ENCODE peak calls at places on chromosomes 13 and 19, in seven cellular contexts. One of them, this sample, is unnamed.
A peak's percentile ranks its signal among the peaks of the same experiment; 100 is the strongest.

GRCh38 chr19:23771761-23772667 is 13.3 kb upstream of the ZNF681 start:
- DNase-seq in caudate nucleus: no peak
- DNase-seq in epithelial cell of prostate: no peak
- DNase-seq in CD4-positive, alpha-beta memory T cell: no peak
- DNase-seq in sigmoid colon: no peak
- DNase-seq in H9: no peak
- DNase-seq in GM23248: no peak
- DNase-seq in this sample: no peak

GRCh38 chr19:18975864-18976263 is 34.8 kb upstream of the HOMER3 start:
- DNase-seq in caudate nucleus: no peak
- DNase-seq in epithelial cell of prostate: no peak
- DNase-seq in CD4-positive, alpha-beta memory T cell: no peak
- DNase-seq in sigmoid colon: no peak
- DNase-seq in H9: no peak
- DNase-seq in GM23248: no peak
- DNase-seq in this sample: no peak

GRCh38 chr13:98118865-98119264 is 24.0 kb upstream of the FARP1 start:
- DNase-seq in caudate nucleus: no peak
- DNase-seq in epithelial cell of prostate: no peak
- DNase-seq in CD4-positive, alpha-beta memory T cell: no peak
- DNase-seq in sigmoid colon: no peak
- DNase-seq in H9: no peak
- DNase-seq in GM23248: no peak
- DNase-seq in this sample: no peak

GRCh38 chr13:106133025-106133424 is 402.4 kb downstream of the EFNB2 start:
- DNase-seq in caudate nucleus: no peak
- DNase-seq in epithelial cell of prostate: no peak
- DNase-seq in CD4-positive, alpha-beta memory T cell: no peak
- DNase-seq in sigmoid colon: no peak
- DNase-seq in H9: no peak
- DNase-seq in GM23248: peak; percentile 78
- DNase-seq in this sample: no peak

GRCh38 chr19:33740811-33741396 is 55.8 kb upstream of the KCTD15 start:
- DNase-seq in caudate nucleus: no peak
- DNase-seq in epithelial cell of prostate: no peak
- DNase-seq in CD4-positive, alpha-beta memory T cell: no peak
- DNase-seq in sigmoid colon: no peak
- DNase-seq in H9: peak; percentile 69
- DNase-seq in GM23248: peak; percentile 47
- DNase-seq in this sample: peak; percentile 14

GRCh38 chr19:42360787-42361544 is 29.1 kb downstream of the CNFN start:
- DNase-seq in caudate nucleus: no peak
- DNase-seq in epithelial cell of prostate: no peak
- DNase-seq in CD4-positive, alpha-beta memory T cell: no peak
- DNase-seq in sigmoid colon: no peak
- DNase-seq in H9: peak; percentile 85
- DNase-seq in GM23248: no peak
- DNase-seq in this sample: no peak

GRCh38 chr13:93951153-93951552 is 528.3 kb downstream of the DCT start:
- DNase-seq in caudate nucleus: no peak
- DNase-seq in epithelial cell of prostate: no peak
- DNase-seq in CD4-positive, alpha-beta memory T cell: no peak
- DNase-seq in sigmoid colon: no peak
- DNase-seq in H9: no peak
- DNase-seq in GM23248: peak; percentile 46
- DNase-seq in this sample: no peak

GRCh38 chr19:57927587-57927986 is 7.6 kb downstream of the ZNF418 start:
- DNase-seq in caudate nucleus: no peak
- DNase-seq in epithelial cell of prostate: no peak
- DNase-seq in CD4-positive, alpha-beta memory T cell: no peak
- DNase-seq in sigmoid colon: no peak
- DNase-seq in H9: no peak
- DNase-seq in GM23248: no peak
- DNase-seq in this sample: no peak

GRCh38 chr13:59103004-59103768 is 1060.5 kb downstream of the DIAPH3 start:
- DNase-seq in caudate nucleus: no peak
- DNase-seq in epithelial cell of prostate: no peak
- DNase-seq in CD4-positive, alpha-beta memory T cell: no peak
- DNase-seq in sigmoid colon: no peak
- DNase-seq in H9: no peak
- DNase-seq in GM23248: no peak
- DNase-seq in this sample: no peak

GRCh38 chr13:106533101-106533939 is 2.1 kb downstream of the EFNB2 start:
- DNase-seq in caudate nucleus: peak; percentile 51
- DNase-seq in epithelial cell of prostate: no peak
- DNase-seq in CD4-positive, alpha-beta memory T cell: no peak
- DNase-seq in sigmoid colon: peak; percentile 92
- DNase-seq in H9: peak; percentile 79
- DNase-seq in GM23248: peak; percentile 85
- DNase-seq in this sample: peak; percentile 63

GRCh38 chr13:19861762-19862161 is 1.7 kb downstream of the ZMYM5 start:
- DNase-seq in caudate nucleus: no peak
- DNase-seq in epithelial cell of prostate: no peak
- DNase-seq in CD4-positive, alpha-beta memory T cell: no peak
- DNase-seq in sigmoid colon: no peak
- DNase-seq in H9: no peak
- DNase-seq in GM23248: peak; percentile 12
- DNase-seq in this sample: no peak

GRCh38 chr13:93680329-93680728 is 453.7 kb downstream of the GPC6 start:
- DNase-seq in caudate nucleus: no peak
- DNase-seq in epithelial cell of prostate: no peak
- DNase-seq in CD4-positive, alpha-beta memory T cell: no peak
- DNase-seq in sigmoid colon: no peak
- DNase-seq in H9: no peak
- DNase-seq in GM23248: no peak
- DNase-seq in this sample: no peak

GRCh38 chr13:61246351-61246750 is 169.3 kb downstream of the PCDH20 start:
- DNase-seq in caudate nucleus: no peak
- DNase-seq in epithelial cell of prostate: no peak
- DNase-seq in CD4-positive, alpha-beta memory T cell: no peak
- DNase-seq in sigmoid colon: no peak
- DNase-seq in H9: no peak
- DNase-seq in GM23248: no peak
- DNase-seq in this sample: no peak

GRCh38 chr19:18044825-18045304 is 36.9 kb downstream of the ARRDC2 start:
- DNase-seq in caudate nucleus: peak; percentile 20
- DNase-seq in epithelial cell of prostate: no peak
- DNase-seq in CD4-positive, alpha-beta memory T cell: peak; percentile 92
- DNase-seq in sigmoid colon: peak; percentile 87
- DNase-seq in H9: peak; percentile 56
- DNase-seq in GM23248: peak; percentile 86
- DNase-seq in this sample: peak; percentile 77

GRCh38 chr13:99227909-99228688 is 27.4 kb downstream of the UBAC2 start:
- DNase-seq in caudate nucleus: no peak
- DNase-seq in epithelial cell of prostate: no peak
- DNase-seq in CD4-positive, alpha-beta memory T cell: no peak
- DNase-seq in sigmoid colon: no peak
- DNase-seq in H9: no peak
- DNase-seq in GM23248: no peak
- DNase-seq in this sample: peak; percentile 97

GRCh38 chr19:34461375-34462100 is 20.0 kb upstream of the WTIP start:
- DNase-seq in caudate nucleus: no peak
- DNase-seq in epithelial cell of prostate: no peak
- DNase-seq in CD4-positive, alpha-beta memory T cell: no peak
- DNase-seq in sigmoid colon: no peak
- DNase-seq in H9: no peak
- DNase-seq in GM23248: peak; percentile 42
- DNase-seq in this sample: no peak

GRCh38 chr19:11203194-11204075 is 6.1 kb upstream of the KANK2 start:
- DNase-seq in caudate nucleus: peak; percentile 21
- DNase-seq in epithelial cell of prostate: no peak
- DNase-seq in CD4-positive, alpha-beta memory T cell: no peak
- DNase-seq in sigmoid colon: peak; percentile 97
- DNase-seq in H9: peak; percentile 79
- DNase-seq in GM23248: peak; percentile 82
- DNase-seq in this sample: no peak

GRCh38 chr13:32821149-32821688 is 195.0 kb upstream of the KL start:
- DNase-seq in caudate nucleus: no peak
- DNase-seq in epithelial cell of prostate: no peak
- DNase-seq in CD4-positive, alpha-beta memory T cell: no peak
- DNase-seq in sigmoid colon: no peak
- DNase-seq in H9: no peak
- DNase-seq in GM23248: no peak
- DNase-seq in this sample: no peak

GRCh38 chr13:45783346-45784043 is 68.1 kb downstream of the SIAH3 start:
- DNase-seq in caudate nucleus: no peak
- DNase-seq in epithelial cell of prostate: no peak
- DNase-seq in CD4-positive, alpha-beta memory T cell: no peak
- DNase-seq in sigmoid colon: no peak
- DNase-seq in H9: no peak
- DNase-seq in GM23248: no peak
- DNase-seq in this sample: no peak

DNA sequence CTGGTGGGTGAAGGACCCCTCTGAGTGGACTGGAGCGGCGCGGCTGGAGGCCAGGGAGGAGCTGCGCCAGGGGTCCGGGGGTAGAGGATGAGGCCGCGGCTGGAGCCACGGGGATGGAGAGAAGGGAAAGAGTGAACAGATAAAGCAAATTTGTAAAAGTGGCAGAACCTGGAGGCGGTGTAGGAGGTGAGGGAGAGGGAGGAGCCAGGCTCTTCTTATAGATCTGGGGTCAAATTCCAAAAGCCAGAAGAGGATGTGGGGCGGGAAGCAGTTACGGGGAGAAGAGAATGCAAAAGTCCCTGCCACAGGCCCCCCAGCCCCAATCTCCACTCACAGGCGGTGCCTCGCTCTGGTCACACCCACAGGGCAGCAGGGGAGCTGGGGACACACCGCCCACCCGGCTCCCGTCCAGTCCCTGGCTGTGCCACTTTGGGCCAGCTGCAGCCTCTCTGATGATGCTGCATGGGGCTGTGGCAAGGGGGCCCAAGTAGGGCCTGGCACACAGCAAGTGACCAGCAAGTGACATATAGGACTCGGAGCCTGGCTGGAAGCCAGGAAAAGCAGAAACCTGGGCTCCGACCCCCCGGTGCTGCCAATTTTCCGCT is 11.1 kb downstream of the LRRC4B start:
- DNase-seq in caudate nucleus: no peak
- DNase-seq in epithelial cell of prostate: no peak
- DNase-seq in CD4-positive, alpha-beta memory T cell: no peak
- DNase-seq in sigmoid colon: no peak
- DNase-seq in H9: no peak
- DNase-seq in GM23248: no peak
- DNase-seq in this sample: no peak
- H3K27ac ChIP-seq in caudate nucleus: no peak overlapping the region
- H3K27ac ChIP-seq in epithelial cell of prostate: no peak overlapping the region
- H3K27ac ChIP-seq in CD4-positive, alpha-beta memory T cell: no peak overlapping the region
- H3K27ac ChIP-seq in sigmoid colon: no peak overlapping the region
- H3K27ac ChIP-seq in H9: no peak overlapping the region
- H3K27ac ChIP-seq in GM23248: no peak overlapping the region
- H3K27ac ChIP-seq in this sample: no peak overlapping the region

GRCh38 chr19:48424694-48425219 is 21.0 kb upstream of the GRWD1 start:
- DNase-seq in caudate nucleus: no peak
- DNase-seq in epithelial cell of prostate: no peak
- DNase-seq in CD4-positive, alpha-beta memory T cell: no peak
- DNase-seq in sigmoid colon: no peak
- DNase-seq in H9: peak; percentile 53
- DNase-seq in GM23248: peak; percentile 49
- DNase-seq in this sample: peak; percentile 50
- H3K27ac ChIP-seq in caudate nucleus: no peak overlapping the region
- H3K27ac ChIP-seq in epithelial cell of prostate: no peak overlapping the region
- H3K27ac ChIP-seq in CD4-positive, alpha-beta memory T cell: no peak overlapping the region
- H3K27ac ChIP-seq in sigmoid colon: no peak overlapping the region
- H3K27ac ChIP-seq in H9: peak overlapping the region; percentile 73
- H3K27ac ChIP-seq in GM23248: no peak overlapping the region
- H3K27ac ChIP-seq in this sample: peak overlapping the region; percentile 72

GRCh38 chr13:111187879-111188643 is 73.0 kb downstream of the ARHGEF7 start:
- DNase-seq in caudate nucleus: peak; percentile 31
- DNase-seq in epithelial cell of prostate: peak; percentile 37
- DNase-seq in CD4-positive, alpha-beta memory T cell: no peak
- DNase-seq in sigmoid colon: no peak
- DNase-seq in H9: no peak
- DNase-seq in GM23248: peak; percentile 40
- DNase-seq in this sample: no peak
- H3K27ac ChIP-seq in caudate nucleus: peak overlapping the region; percentile 68
- H3K27ac ChIP-seq in epithelial cell of prostate: peak overlapping the region; percentile 33
- H3K27ac ChIP-seq in CD4-positive, alpha-beta memory T cell: no peak overlapping the region
- H3K27ac ChIP-seq in sigmoid colon: peak overlapping the region; percentile 60
- H3K27ac ChIP-seq in H9: no peak overlapping the region
- H3K27ac ChIP-seq in GM23248: no peak overlapping the region
- H3K27ac ChIP-seq in this sample: peak overlapping the region; percentile 71

GRCh38 chr13:40191186-40191980 is 475.1 kb downstream of the FOXO1 start:
- DNase-seq in caudate nucleus: peak; percentile 19
- DNase-seq in epithelial cell of prostate: no peak
- DNase-seq in CD4-positive, alpha-beta memory T cell: no peak
- DNase-seq in sigmoid colon: no peak
- DNase-seq in H9: no peak
- DNase-seq in GM23248: peak; percentile 40
- DNase-seq in this sample: no peak

GRCh38 chr13:40193290-40194203 is 472.9 kb downstream of the FOXO1 start:
- DNase-seq in caudate nucleus: peak; percentile 65
- DNase-seq in epithelial cell of prostate: no peak
- DNase-seq in CD4-positive, alpha-beta memory T cell: no peak
- DNase-seq in sigmoid colon: peak; percentile 73
- DNase-seq in H9: no peak
- DNase-seq in GM23248: peak; percentile 79
- DNase-seq in this sample: no peak

GRCh38 chr13:40190656-40191100 is 475.8 kb downstream of the FOXO1 start:
- DNase-seq in caudate nucleus: peak; percentile 83
- DNase-seq in epithelial cell of prostate: peak; percentile 78
- DNase-seq in CD4-positive, alpha-beta memory T cell: peak; percentile 88
- DNase-seq in sigmoid colon: peak; percentile 74
- DNase-seq in H9: no peak
- DNase-seq in GM23248: peak; percentile 87
- DNase-seq in this sample: no peak

GRCh38 chr13:40194204-40194806 is 472.1 kb downstream of the FOXO1 start:
- DNase-seq in caudate nucleus: no peak
- DNase-seq in epithelial cell of prostate: no peak
- DNase-seq in CD4-positive, alpha-beta memory T cell: no peak
- DNase-seq in sigmoid colon: no peak
- DNase-seq in H9: no peak
- DNase-seq in GM23248: peak; percentile 60
- DNase-seq in this sample: no peak

DNA sequence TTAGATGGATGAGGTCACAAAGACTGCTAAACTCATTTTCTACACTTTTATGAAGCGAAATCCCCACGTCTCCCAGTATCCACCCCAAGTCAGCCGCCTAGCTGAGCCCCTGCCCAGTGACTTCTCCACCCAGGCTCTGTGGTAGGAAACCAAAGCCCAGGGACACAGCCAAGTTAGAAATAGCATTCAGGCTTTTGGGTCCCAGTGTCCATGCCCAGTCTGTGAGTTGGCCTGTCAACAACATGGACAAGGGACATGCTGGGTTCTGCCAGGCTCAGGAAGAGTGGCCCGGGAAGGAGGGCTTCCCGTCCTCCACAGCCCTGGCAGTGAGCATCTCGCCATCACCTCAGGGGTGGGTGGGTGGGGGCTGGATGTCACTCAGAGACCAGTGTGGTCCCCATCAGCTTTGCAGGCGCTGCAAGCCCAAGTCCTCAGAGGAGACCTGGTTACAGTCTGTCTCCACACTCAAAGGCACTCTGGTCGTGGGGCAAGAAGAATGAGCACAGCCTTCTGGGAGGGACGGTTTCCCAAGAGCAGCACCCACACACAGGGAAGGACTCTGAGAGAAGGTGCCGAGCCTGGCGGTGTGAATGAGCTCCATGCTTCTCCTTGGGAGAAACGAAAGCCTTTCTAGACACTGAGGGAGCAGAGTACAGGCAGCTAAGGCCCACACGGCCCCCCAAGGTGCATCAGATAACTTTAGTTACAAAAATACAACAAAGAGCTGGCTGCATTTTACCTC is 473.8 kb downstream of the FOXO1 start:
- DNase-seq in caudate nucleus: peak; percentile 45
- DNase-seq in epithelial cell of prostate: no peak
- DNase-seq in CD4-positive, alpha-beta memory T cell: no peak
- DNase-seq in sigmoid colon: no peak
- DNase-seq in H9: no peak
- DNase-seq in GM23248: peak; percentile 66
- DNase-seq in this sample: no peak
- H3K27ac ChIP-seq in caudate nucleus: peak overlapping the region; percentile 98
- H3K27ac ChIP-seq in epithelial cell of prostate: no peak overlapping the region
- H3K27ac ChIP-seq in CD4-positive, alpha-beta memory T cell: no peak overlapping the region
- H3K27ac ChIP-seq in sigmoid colon: peak overlapping the region; percentile 73
- H3K27ac ChIP-seq in H9: no peak overlapping the region
- H3K27ac ChIP-seq in GM23248: peak overlapping the region; percentile 73
- H3K27ac ChIP-seq in this sample: no peak overlapping the region